ENCODE peak calls at places on chromosomes 16 and 17, in ten cellular contexts. One of them, this sample, is unnamed.

GRCh38 chr17:27756467-27757371 is 43.6 kb downstream of the NOS2 start:
- DNase-seq in CD8-positive, alpha-beta T cell: peak
- DNase-seq in right atrium auricular region: no peak
- DNase-seq in lung: peak
- DNase-seq in neural progenitor cell: peak
- DNase-seq in CD4-positive, alpha-beta T cell: peak
- DNase-seq in GM20000: no peak
- DNase-seq in IMR-90: peak
- DNase-seq in HFFc6: peak
- DNase-seq in fibroblast of mammary gland: peak
- DNase-seq in this sample: peak

GRCh38 chr16:86909359-86910145 is 331.2 kb downstream of the FOXL1 start:
- DNase-seq in CD8-positive, alpha-beta T cell: no peak
- DNase-seq in right atrium auricular region: no peak
- DNase-seq in lung: no peak
- DNase-seq in neural progenitor cell: no peak
- DNase-seq in CD4-positive, alpha-beta T cell: no peak
- DNase-seq in GM20000: no peak
- DNase-seq in IMR-90: no peak
- DNase-seq in HFFc6: no peak
- DNase-seq in fibroblast of mammary gland: no peak
- DNase-seq in this sample: no peak

GRCh38 chr17:57988301-57989010 is 402 bp upstream of the VEZF1 start:
- DNase-seq in CD8-positive, alpha-beta T cell: no peak
- DNase-seq in right atrium auricular region: no peak
- DNase-seq in lung: peak
- DNase-seq in neural progenitor cell: no peak
- DNase-seq in CD4-positive, alpha-beta T cell: no peak
- DNase-seq in GM20000: peak
- DNase-seq in IMR-90: peak
- DNase-seq in HFFc6: peak
- DNase-seq in fibroblast of mammary gland: peak
- DNase-seq in this sample: no peak

GRCh38 chr16:53029971-53030370 is 22.7 kb downstream of the CHD9NB start:
- DNase-seq in CD8-positive, alpha-beta T cell: no peak
- DNase-seq in right atrium auricular region: no peak
- DNase-seq in lung: no peak
- DNase-seq in neural progenitor cell: no peak
- DNase-seq in CD4-positive, alpha-beta T cell: no peak
- DNase-seq in GM20000: no peak
- DNase-seq in IMR-90: no peak
- DNase-seq in HFFc6: no peak
- DNase-seq in fibroblast of mammary gland: no peak
- DNase-seq in this sample: no peak

GRCh38 chr17:41579484-41580243 is 7.0 kb downstream of the KRT14 start:
- DNase-seq in CD8-positive, alpha-beta T cell: peak
- DNase-seq in right atrium auricular region: peak
- DNase-seq in lung: peak
- DNase-seq in neural progenitor cell: peak
- DNase-seq in CD4-positive, alpha-beta T cell: peak
- DNase-seq in GM20000: peak
- DNase-seq in IMR-90: peak
- DNase-seq in HFFc6: peak
- DNase-seq in fibroblast of mammary gland: peak
- DNase-seq in this sample: peak

GRCh38 chr17:81733507-81734404 is 21.7 kb downstream of the SLC25A10 start:
- DNase-seq in CD8-positive, alpha-beta T cell: no peak
- DNase-seq in right atrium auricular region: peak
- DNase-seq in lung: peak
- DNase-seq in neural progenitor cell: peak
- DNase-seq in CD4-positive, alpha-beta T cell: peak
- DNase-seq in GM20000: peak
- DNase-seq in IMR-90: peak
- DNase-seq in HFFc6: peak
- DNase-seq in fibroblast of mammary gland: peak
- DNase-seq in this sample: peak

GRCh38 chr17:74332763-74333220 is 6.8 kb downstream of the KIF19 start:
- DNase-seq in CD8-positive, alpha-beta T cell: no peak
- DNase-seq in right atrium auricular region: no peak
- DNase-seq in lung: no peak
- DNase-seq in neural progenitor cell: peak
- DNase-seq in CD4-positive, alpha-beta T cell: no peak
- DNase-seq in GM20000: no peak
- DNase-seq in IMR-90: no peak
- DNase-seq in HFFc6: no peak
- DNase-seq in fibroblast of mammary gland: no peak
- DNase-seq in this sample: no peak

GRCh38 chr16:71338632-71339031 is 19.9 kb upstream of the CALB2 start:
- DNase-seq in CD8-positive, alpha-beta T cell: no peak
- DNase-seq in right atrium auricular region: no peak
- DNase-seq in lung: no peak
- DNase-seq in neural progenitor cell: no peak
- DNase-seq in CD4-positive, alpha-beta T cell: no peak
- DNase-seq in GM20000: no peak
- DNase-seq in IMR-90: no peak
- DNase-seq in HFFc6: no peak
- DNase-seq in fibroblast of mammary gland: no peak
- DNase-seq in this sample: no peak

GRCh38 chr17:47935961-47936360 is 5.4 kb upstream of the PNPO start:
- DNase-seq in CD8-positive, alpha-beta T cell: no peak
- DNase-seq in right atrium auricular region: no peak
- DNase-seq in lung: no peak
- DNase-seq in neural progenitor cell: no peak
- DNase-seq in CD4-positive, alpha-beta T cell: no peak
- DNase-seq in GM20000: no peak
- DNase-seq in IMR-90: peak
- DNase-seq in HFFc6: peak
- DNase-seq in fibroblast of mammary gland: peak
- DNase-seq in this sample: no peak

GRCh38 chr17:56185905-56186783 is 32.9 kb downstream of the ANKFN1 start:
- DNase-seq in CD8-positive, alpha-beta T cell: no peak
- DNase-seq in right atrium auricular region: no peak
- DNase-seq in lung: no peak
- DNase-seq in neural progenitor cell: no peak
- DNase-seq in CD4-positive, alpha-beta T cell: no peak
- DNase-seq in GM20000: no peak
- DNase-seq in IMR-90: peak
- DNase-seq in HFFc6: peak
- DNase-seq in fibroblast of mammary gland: peak
- DNase-seq in this sample: no peak

GRCh38 chr17:1455291-1455747 is 713 bp downstream of the CRK start:
- DNase-seq in CD8-positive, alpha-beta T cell: no peak
- DNase-seq in right atrium auricular region: peak
- DNase-seq in lung: peak
- DNase-seq in neural progenitor cell: peak
- DNase-seq in CD4-positive, alpha-beta T cell: peak
- DNase-seq in GM20000: peak
- DNase-seq in IMR-90: peak
- DNase-seq in HFFc6: peak
- DNase-seq in fibroblast of mammary gland: peak
- DNase-seq in this sample: peak

GRCh38 chr16:23302045-23302956 is at the start of gene SCNN1B:
- DNase-seq in CD8-positive, alpha-beta T cell: no peak
- DNase-seq in right atrium auricular region: no peak
- DNase-seq in lung: peak
- DNase-seq in neural progenitor cell: peak
- DNase-seq in CD4-positive, alpha-beta T cell: no peak
- DNase-seq in GM20000: peak
- DNase-seq in IMR-90: no peak
- DNase-seq in HFFc6: no peak
- DNase-seq in fibroblast of mammary gland: no peak
- DNase-seq in this sample: no peak

GRCh38 chr17:81690066-81690465 is 6.3 kb downstream of the HGS start:
- DNase-seq in CD8-positive, alpha-beta T cell: no peak
- DNase-seq in right atrium auricular region: no peak
- DNase-seq in lung: no peak
- DNase-seq in neural progenitor cell: no peak
- DNase-seq in CD4-positive, alpha-beta T cell: no peak
- DNase-seq in GM20000: no peak
- DNase-seq in IMR-90: no peak
- DNase-seq in HFFc6: no peak
- DNase-seq in fibroblast of mammary gland: no peak
- DNase-seq in this sample: no peak

GRCh38 chr16:31876955-31877828 is 3.6 kb downstream of the ZNF267 start:
- DNase-seq in CD8-positive, alpha-beta T cell: no peak
- DNase-seq in right atrium auricular region: no peak
- DNase-seq in lung: no peak
- DNase-seq in neural progenitor cell: no peak
- DNase-seq in CD4-positive, alpha-beta T cell: no peak
- DNase-seq in GM20000: peak
- DNase-seq in IMR-90: peak
- DNase-seq in HFFc6: peak
- DNase-seq in fibroblast of mammary gland: peak
- DNase-seq in this sample: no peak

GRCh38 chr17:46773676-46774075 is 44.8 kb downstream of the WNT3 start:
- DNase-seq in CD8-positive, alpha-beta T cell: no peak
- DNase-seq in right atrium auricular region: no peak
- DNase-seq in lung: no peak
- DNase-seq in neural progenitor cell: no peak
- DNase-seq in CD4-positive, alpha-beta T cell: peak
- DNase-seq in GM20000: no peak
- DNase-seq in IMR-90: no peak
- DNase-seq in HFFc6: no peak
- DNase-seq in fibroblast of mammary gland: no peak
- DNase-seq in this sample: no peak

GRCh38 chr17:62727916-62728672 is 80.0 kb downstream of the MARCHF10 start:
- DNase-seq in CD8-positive, alpha-beta T cell: no peak
- DNase-seq in right atrium auricular region: no peak
- DNase-seq in lung: no peak
- DNase-seq in neural progenitor cell: no peak
- DNase-seq in CD4-positive, alpha-beta T cell: no peak
- DNase-seq in GM20000: no peak
- DNase-seq in IMR-90: no peak
- DNase-seq in HFFc6: no peak
- DNase-seq in fibroblast of mammary gland: no peak
- DNase-seq in this sample: no peak
- TF ChIP-seq CTCF in CD8-positive, alpha-beta T cell: no peak
- TF ChIP-seq CTCF in right atrium auricular region: peak
- TF ChIP-seq CTCF in lung: no peak
- TF ChIP-seq CTCF in neural progenitor cell: peak
- TF ChIP-seq CTCF in CD4-positive, alpha-beta T cell: no peak
- TF ChIP-seq CTCF in GM20000: no peak
- TF ChIP-seq CTCF in IMR-90: no peak
- TF ChIP-seq CTCF in HFFc6: peak
- TF ChIP-seq CTCF in fibroblast of mammary gland: no peak
- TF ChIP-seq CTCF in this sample: no peak

GRCh38 chr17:78745407-78746088 is 36.5 kb downstream of the CYTH1 start:
- DNase-seq in CD8-positive, alpha-beta T cell: no peak
- DNase-seq in right atrium auricular region: no peak
- DNase-seq in lung: no peak
- DNase-seq in neural progenitor cell: peak
- DNase-seq in CD4-positive, alpha-beta T cell: no peak
- DNase-seq in GM20000: no peak
- DNase-seq in IMR-90: peak
- DNase-seq in HFFc6: peak
- DNase-seq in fibroblast of mammary gland: peak
- DNase-seq in this sample: no peak
- TF ChIP-seq CTCF in CD8-positive, alpha-beta T cell: peak
- TF ChIP-seq CTCF in right atrium auricular region: peak
- TF ChIP-seq CTCF in lung: peak
- TF ChIP-seq CTCF in neural progenitor cell: peak
- TF ChIP-seq CTCF in CD4-positive, alpha-beta T cell: peak
- TF ChIP-seq CTCF in GM20000: no peak
- TF ChIP-seq CTCF in IMR-90: peak
- TF ChIP-seq CTCF in HFFc6: peak
- TF ChIP-seq CTCF in fibroblast of mammary gland: peak
- TF ChIP-seq CTCF in this sample: peak

DNA sequence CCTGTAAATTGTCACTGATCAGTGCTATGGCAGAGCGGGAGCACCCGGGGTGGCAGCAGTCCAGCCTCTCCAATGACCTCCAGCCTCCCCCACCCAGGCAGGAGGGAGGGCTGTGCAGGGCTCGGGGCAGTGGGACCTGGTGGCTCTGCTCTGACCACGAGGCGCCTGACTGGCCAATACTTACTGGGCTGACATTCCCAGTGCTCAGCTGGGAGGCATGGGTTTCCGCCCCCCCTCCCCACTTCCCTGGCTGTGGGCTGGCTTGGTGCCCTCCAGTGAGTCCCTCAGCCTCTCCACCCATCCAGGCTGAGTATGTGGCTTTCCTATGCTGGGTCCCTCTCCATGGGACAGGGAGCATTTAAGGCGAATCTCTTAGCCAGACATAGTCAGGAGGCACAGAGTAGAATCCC is 2.7 kb downstream of the SOCS3 start:
- DNase-seq in CD8-positive, alpha-beta T cell: no peak
- DNase-seq in right atrium auricular region: no peak
- DNase-seq in lung: no peak
- DNase-seq in neural progenitor cell: no peak
- DNase-seq in CD4-positive, alpha-beta T cell: no peak
- DNase-seq in GM20000: no peak
- DNase-seq in IMR-90: peak
- DNase-seq in HFFc6: peak
- DNase-seq in fibroblast of mammary gland: peak
- DNase-seq in this sample: no peak
- TF ChIP-seq CTCF in CD8-positive, alpha-beta T cell: no peak
- TF ChIP-seq CTCF in right atrium auricular region: no peak
- TF ChIP-seq CTCF in lung: no peak
- TF ChIP-seq CTCF in neural progenitor cell: no peak
- TF ChIP-seq CTCF in CD4-positive, alpha-beta T cell: no peak
- TF ChIP-seq CTCF in GM20000: no peak
- TF ChIP-seq CTCF in IMR-90: no peak
- TF ChIP-seq CTCF in HFFc6: no peak
- TF ChIP-seq CTCF in fibroblast of mammary gland: no peak
- TF ChIP-seq CTCF in this sample: no peak

GRCh38 chr17:9228408-9229159 is 207.3 kb downstream of the NTN1 start:
- DNase-seq in CD8-positive, alpha-beta T cell: no peak
- DNase-seq in right atrium auricular region: no peak
- DNase-seq in lung: no peak
- DNase-seq in neural progenitor cell: no peak
- DNase-seq in CD4-positive, alpha-beta T cell: no peak
- DNase-seq in GM20000: no peak
- DNase-seq in IMR-90: peak
- DNase-seq in HFFc6: peak
- DNase-seq in fibroblast of mammary gland: peak
- DNase-seq in this sample: no peak
- TF ChIP-seq CTCF in CD8-positive, alpha-beta T cell: no peak
- TF ChIP-seq CTCF in right atrium auricular region: no peak
- TF ChIP-seq CTCF in lung: no peak
- TF ChIP-seq CTCF in neural progenitor cell: no peak
- TF ChIP-seq CTCF in CD4-positive, alpha-beta T cell: no peak
- TF ChIP-seq CTCF in GM20000: no peak
- TF ChIP-seq CTCF in IMR-90: no peak
- TF ChIP-seq CTCF in HFFc6: no peak
- TF ChIP-seq CTCF in fibroblast of mammary gland: peak
- TF ChIP-seq CTCF in this sample: no peak

GRCh38 chr16:2964416-2965223 is 545 bp downstream of the KREMEN2 start:
- DNase-seq in CD8-positive, alpha-beta T cell: no peak
- DNase-seq in right atrium auricular region: no peak
- DNase-seq in lung: no peak
- DNase-seq in neural progenitor cell: peak
- DNase-seq in CD4-positive, alpha-beta T cell: peak
- DNase-seq in GM20000: peak
- DNase-seq in IMR-90: no peak
- DNase-seq in HFFc6: no peak
- DNase-seq in fibroblast of mammary gland: no peak
- DNase-seq in this sample: peak
- TF ChIP-seq CTCF in CD8-positive, alpha-beta T cell: no peak
- TF ChIP-seq CTCF in right atrium auricular region: no peak
- TF ChIP-seq CTCF in lung: no peak
- TF ChIP-seq CTCF in neural progenitor cell: no peak
- TF ChIP-seq CTCF in CD4-positive, alpha-beta T cell: no peak
- TF ChIP-seq CTCF in GM20000: no peak
- TF ChIP-seq CTCF in IMR-90: no peak
- TF ChIP-seq CTCF in HFFc6: no peak
- TF ChIP-seq CTCF in fibroblast of mammary gland: no peak
- TF ChIP-seq CTCF in this sample: no peak